ENCODE peak calls at places on chromosomes 2 and 18, in six cellular contexts. Y is heart left ventricle, E is right cardiac atrium, U is Peyer's patch, Q is stomach, P is uterus. O is an unnamed sample.

GRCh38 chr2:194203898-194204297 is 1453.1 kb upstream of the SLC39A10 start:
- DNase-seq in P (no peak), U (no peak), Y (no peak), E (no peak), Q (no peak), O (no peak)

GRCh38 chr2:160339726-160340125 is 139.7 kb upstream of the ITGB6 start:
- DNase-seq in P (no peak), E (no peak), Q (no peak), U (no peak), Y (no peak), O (no peak)

GRCh38 chr2:64768426-64769033 is 114.8 kb upstream of the SERTAD2 start:
- DNase-seq in Q (no peak), E (no peak), Y (no peak), P (no peak), U (no peak), O (no peak)

GRCh38 chr2:18598848-18599484 is 9.6 kb upstream of the NT5C1B start:
- DNase-seq in E (no peak), U (no peak), Y (no peak), Q (no peak), P (no peak), O (no peak)

GRCh38 chr2:240947607-240948006 is 41.5 kb downstream of the CROCC2 start:
- DNase-seq in P (peak; percentile 12), Y (no peak), U (peak; percentile 33), E (no peak), Q (peak; percentile 1), O (peak; percentile 63)

GRCh38 chr18:40485318-40485717 is 1469.7 kb upstream of the PIK3C3 start:
- DNase-seq in E (no peak), P (no peak), Q (no peak), Y (no peak), U (no peak), O (no peak)

GRCh38 chr2:7844414-7844961 is 837.4 kb upstream of the ID2 start:
- DNase-seq in E (no peak), P (no peak), Q (no peak), U (no peak), Y (no peak), O (no peak)

GRCh38 chr2:230759481-230760191 is 47.0 kb downstream of the CAB39 start:
- DNase-seq in Y (no peak), U (no peak), E (no peak), P (no peak), Q (no peak), O (no peak)

GRCh38 chr2:17576802-17577201 is 36.3 kb downstream of the VSNL1 start:
- DNase-seq in Q (no peak), P (no peak), Y (no peak), U (no peak), E (no peak), O (no peak)

GRCh38 chr2:241769819-241770184 is 6.8 kb upstream of the GAL3ST2 start:
- DNase-seq in E (no peak), Q (no peak), Y (no peak), P (no peak), U (no peak), O (peak; percentile 58)

GRCh38 chr2:46315103-46315890 is 18.1 kb downstream of the EPAS1 start:
- DNase-seq in Q (peak; percentile 91), P (peak; percentile 100), U (peak; percentile 95), Y (peak; percentile 92), E (peak; percentile 97), O (peak; percentile 86)

GRCh38 chr2:46334389-46335345 is 37.5 kb downstream of the EPAS1 start:
- DNase-seq in P (peak; percentile 61), U (no peak), E (no peak), Y (no peak), Q (no peak), O (peak; percentile 84)

GRCh38 chr2:36468463-36469266 is 113.1 kb downstream of the CRIM1 start:
- DNase-seq in E (no peak), Y (no peak), U (no peak), Q (no peak), P (no peak), O (no peak)

GRCh38 chr18:36492604-36493329 is 195.3 kb downstream of the FHOD3 start:
- DNase-seq in E (no peak), Q (no peak), U (no peak), P (no peak), Y (no peak), O (no peak)

GRCh38 chr2:112774536-112775285 is 9.6 kb downstream of the IL1A start:
- DNase-seq in E (no peak), P (no peak), Y (no peak), U (no peak), Q (no peak), O (no peak)

GRCh38 chr2:121202541-121203310 is 82.3 kb downstream of the TFCP2L1 start:
- DNase-seq in U (peak; percentile 85), P (no peak), E (no peak), Q (peak; percentile 62), Y (no peak), O (no peak)

GRCh38 chr2:120683701-120684100 is 52.0 kb upstream of the GLI2 start:
- DNase-seq in Q (no peak), P (no peak), Y (no peak), U (peak; percentile 28), E (no peak), O (no peak)

GRCh38 chr2:215397632-215398341 is 38.1 kb downstream of the FN1 start:
- DNase-seq in E (no peak), Y (no peak), Q (no peak), P (no peak), U (no peak), O (no peak)

GRCh38 chr2:24360050-24360962 is at the start of gene ITSN2:
- DNase-seq in Y (peak; percentile 86), Q (peak; percentile 82), P (peak; percentile 59), E (peak; percentile 86), U (peak; percentile 92), O (peak; percentile 96)

GRCh38 chr2:7588295-7588694 is 671.1 kb downstream of the RNF144A start:
- DNase-seq in U (no peak), E (no peak), Y (no peak), Q (no peak), P (no peak), O (no peak)

GRCh38 chr18:23377669-23378469 is 75.2 kb upstream of the RIOK3 start:
- DNase-seq in U (no peak), Q (no peak), P (peak; percentile 51), Y (no peak), E (no peak), O (peak; percentile 77)

GRCh38 chr2:39660612-39661196 is 5.0 kb upstream of the TMEM178A start:
- DNase-seq in Y (no peak), U (no peak), Q (no peak), E (no peak), P (no peak), O (no peak)

GRCh38 chr18:70491734-70492348 is 203.0 kb downstream of the SOCS6 start:
- DNase-seq in P (no peak), Y (no peak), E (peak; percentile 42), U (peak; percentile 78), Q (peak; percentile 52), O (no peak)

GRCh38 chr2:237691200-237691907 is 64.0 kb downstream of the LRRFIP1 start:
- DNase-seq in P (no peak), E (peak; percentile 59), Q (no peak), U (no peak), Y (peak; percentile 57), O (peak; percentile 55)
- H3K4me1 ChIP-seq in P (peaks cover 28% of the 10 kb centered on the region), E (peaks cover 15% of the 10 kb centered on the region), Q (peaks cover 57% of the 10 kb centered on the region), U (no peaks in the 10 kb centered on the region), Y (peaks cover 88% of the 10 kb centered on the region), O (peaks cover 53% of the 10 kb centered on the region)

GRCh38 chr2:226426292-226426736 is 373.3 kb downstream of the IRS1 start:
- DNase-seq in U (no peak), E (no peak), P (no peak), Q (no peak), Y (no peak), O (peak; percentile 21)

GRCh38 chr2:226427538-226428307 is 371.9 kb downstream of the IRS1 start:
- DNase-seq in Y (no peak), Q (no peak), P (no peak), E (no peak), U (no peak), O (no peak)

GRCh38 chr2:226423498-226423960 is 376.1 kb downstream of the IRS1 start:
- DNase-seq in P (peak; percentile 21), Q (peak; percentile 26), Y (no peak), E (no peak), U (peak; percentile 51), O (no peak)

GRCh38 chr2:226420646-226421045 is 379.0 kb downstream of the IRS1 start:
- DNase-seq in Y (no peak), P (no peak), Q (no peak), U (no peak), E (no peak), O (no peak)

DNA sequence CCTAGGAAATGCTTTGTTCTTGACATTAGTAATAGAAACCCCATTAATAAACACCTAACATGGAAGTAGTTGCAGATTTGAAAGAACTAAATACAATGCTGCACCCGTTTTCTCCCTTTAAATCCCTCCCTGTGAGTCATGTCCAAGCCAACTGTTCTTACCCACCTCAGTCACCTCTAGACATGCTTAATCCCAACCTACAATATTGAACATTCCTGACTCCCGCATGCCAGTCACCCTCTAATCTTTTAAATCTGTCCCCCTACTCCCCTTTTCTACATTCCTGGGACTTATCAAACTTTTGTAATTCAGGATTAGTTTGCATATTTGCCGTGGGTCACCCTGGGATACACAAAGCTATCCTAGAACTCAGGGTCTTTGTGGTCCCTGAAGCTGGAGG is 374.6 kb downstream of the IRS1 start:
- DNase-seq in P (no peak), Y (no peak), Q (no peak), E (no peak), U (no peak), O (no peak)
- H3K4me1 ChIP-seq in P (no peaks in the 10 kb centered on the region), Y (peaks cover 20% of the 10 kb centered on the region), Q (peaks cover 6% of the 10 kb centered on the region), E (no peaks in the 10 kb centered on the region), U (no peaks in the 10 kb centered on the region), O (peaks cover 75% of the 10 kb centered on the region)

DNA sequence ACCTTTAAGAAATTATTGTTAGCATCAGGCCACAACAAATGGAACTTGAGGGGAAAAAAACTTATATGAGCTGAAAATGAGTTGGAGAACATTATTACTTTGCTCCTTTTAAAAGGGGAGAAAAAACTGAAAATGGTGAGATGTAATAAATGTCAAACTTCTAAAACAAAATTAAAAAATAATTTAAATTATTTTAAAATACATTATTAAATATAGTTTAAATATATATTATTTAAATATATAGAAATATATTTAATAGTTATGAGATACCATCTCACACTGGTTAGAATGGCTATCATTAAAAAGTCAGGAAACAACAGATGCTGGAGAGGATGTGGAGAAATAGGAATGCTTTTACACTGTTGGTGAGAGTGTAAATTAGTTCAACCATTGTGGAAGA is 28.9 kb downstream of the RPIA start:
- DNase-seq in P (no peak), Q (no peak), Y (no peak), U (no peak), E (no peak), O (no peak)
- H3K4me1 ChIP-seq in P (no peaks in the 10 kb centered on the region), Q (no peaks in the 10 kb centered on the region), Y (no peaks in the 10 kb centered on the region), U (no peaks in the 10 kb centered on the region), E (no peaks in the 10 kb centered on the region), O (no peaks in the 10 kb centered on the region)

DNA sequence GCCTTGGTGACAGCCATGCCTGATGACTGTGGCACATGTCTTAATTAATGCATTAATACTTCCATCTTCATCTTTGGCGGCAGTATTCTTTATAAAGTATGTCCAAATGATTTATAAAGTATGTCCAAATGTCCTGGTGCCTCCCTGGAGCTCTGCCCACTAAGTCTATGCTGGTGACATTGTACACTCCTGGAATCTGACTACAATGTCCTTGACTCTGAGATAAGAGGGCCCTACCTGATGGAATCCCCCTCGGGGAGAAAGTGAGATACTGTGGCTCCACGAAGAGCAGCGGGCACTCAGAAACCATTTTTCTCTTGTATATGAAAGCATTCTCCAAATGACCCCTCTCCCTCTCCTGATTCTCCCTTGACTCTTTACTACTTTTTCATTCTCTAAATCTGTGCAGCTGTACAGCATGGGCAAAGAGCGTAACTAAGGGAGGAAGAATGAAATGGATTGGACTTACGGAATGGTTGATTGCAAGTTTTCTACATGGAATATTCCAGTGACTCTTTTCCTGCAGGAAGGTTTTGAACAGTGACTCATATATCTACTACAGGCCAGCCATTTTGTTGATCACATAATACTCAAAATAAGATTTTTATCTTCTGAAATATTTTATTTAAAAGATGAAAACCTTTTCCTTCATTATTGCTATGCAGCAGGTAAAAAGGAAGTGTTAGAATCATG is 17.3 kb downstream of the RAB12 start:
- DNase-seq in Q (no peak), U (no peak), Y (no peak), E (no peak), P (no peak), O (no peak)
- H3K4me1 ChIP-seq in Q (no peaks in the 10 kb centered on the region), U (peaks cover 7% of the 10 kb centered on the region), Y (peaks cover 34% of the 10 kb centered on the region), E (peaks cover 1% of the 10 kb centered on the region), P (peaks cover 3% of the 10 kb centered on the region), O (peaks cover 6% of the 10 kb centered on the region)